ENCODE peak calls at places on chromosome 16, in four cellular contexts. W is H1, E is prostate gland, U is ovary. X is an unnamed sample.

GRCh38 chr16:88782454-88783390 is 2.3 kb downstream of the PIEZO1 start:
- DNase-seq in W (no peak), E (no peak), U (no peak), X (no peak)

GRCh38 chr16:525520-526180 is 1.9 kb upstream of the CAPN15 start:
- DNase-seq in W (no peak), E (no peak), U (peak; percentile 58), X (peak; percentile 33)

GRCh38 chr16:25108054-25108453 is 3.5 kb upstream of the LCMT1 start:
- DNase-seq in W (peak; percentile 50), E (no peak), U (no peak), X (no peak)

GRCh38 chr16:47866431-47866830 is 289.4 kb downstream of the ABCC12 start:
- DNase-seq in W (no peak), E (no peak), U (no peak), X (no peak)

GRCh38 chr16:57167951-57168350 is 17.9 kb downstream of the PSME3IP1 start:
- DNase-seq in W (no peak), E (peak; percentile 33), U (no peak), X (peak; percentile 47)

GRCh38 chr16:62597874-62598273 is 561.6 kb upstream of the CDH8 start:
- DNase-seq in W (no peak), E (no peak), U (no peak), X (no peak)

GRCh38 chr16:30122621-30123160 is 329 bp downstream of the MAPK3 start:
- DNase-seq in W (no peak), E (no peak), U (no peak), X (no peak)

GRCh38 chr16:55204094-55204493 is 119.9 kb upstream of the IRX6 start:
- DNase-seq in W (no peak), E (no peak), U (no peak), X (no peak)

GRCh38 chr16:715448-716249 is 731 bp downstream of the METRN start:
- DNase-seq in W (no peak), E (no peak), U (no peak), X (peak; percentile 35)

GRCh38 chr16:15996432-15997109 is 47.2 kb downstream of the ABCC1 start:
- DNase-seq in W (no peak), E (no peak), U (peak; percentile 71), X (no peak)

GRCh38 chr16:12985516-12985915 is 84.1 kb downstream of the SHISA9 start:
- DNase-seq in W (no peak), E (no peak), U (no peak), X (no peak)

GRCh38 chr16:72999541-73000019 is 48.3 kb downstream of the ZFHX3 start:
- DNase-seq in W (no peak), E (no peak), U (no peak), X (no peak)

GRCh38 chr16:89335803-89336485 is 118.4 kb downstream of the ZNF778 start:
- DNase-seq in W (no peak), E (no peak), U (peak; percentile 21), X (no peak)

GRCh38 chr16:3695610-3696369 is 21.5 kb downstream of the TRAP1 start:
- DNase-seq in W (no peak), E (no peak), U (no peak), X (no peak)

GRCh38 chr16:49365711-49366509 is 7.7 kb upstream of the C16orf78 start:
- DNase-seq in W (no peak), E (no peak), U (no peak), X (no peak)

GRCh38 chr16:51971184-51971583 is 575.8 kb downstream of the TOX3 start:
- DNase-seq in W (no peak), E (no peak), U (no peak), X (peak; percentile 17)

GRCh38 chr16:55988013-55988412 is 112.8 kb upstream of the CES5A start:
- DNase-seq in W (no peak), E (no peak), U (no peak), X (no peak)

GRCh38 chr16:19878760-19879159 is 5.9 kb downstream of the GPRC5B start:
- DNase-seq in W (no peak), E (no peak), U (no peak), X (no peak)

GRCh38 chr16:83227336-83227735 is 580.4 kb upstream of the HSBP1 start:
- DNase-seq in W (no peak), E (no peak), U (no peak), X (no peak)

GRCh38 chr16:2857451-2858244 is at the start of gene PRSS22:
- DNase-seq in W (peak; percentile 74), E (peak; percentile 74), U (no peak), X (peak; percentile 75)

GRCh38 chr16:88303890-88304819 is 78.6 kb upstream of the ZNF469 start:
- DNase-seq in W (no peak), E (no peak), U (peak; percentile 36), X (no peak)

GRCh38 chr16:49410226-49410625 is 36.6 kb downstream of the C16orf78 start:
- DNase-seq in W (no peak), E (no peak), U (no peak), X (no peak)

GRCh38 chr16:84661418-84662060 is 13.2 kb downstream of the KLHL36 start:
- DNase-seq in W (no peak), E (no peak), U (no peak), X (no peak)
- TF ChIP-seq POLR2A in W (no peak), E (no peak), U (no peak), X (no peak)

DNA sequence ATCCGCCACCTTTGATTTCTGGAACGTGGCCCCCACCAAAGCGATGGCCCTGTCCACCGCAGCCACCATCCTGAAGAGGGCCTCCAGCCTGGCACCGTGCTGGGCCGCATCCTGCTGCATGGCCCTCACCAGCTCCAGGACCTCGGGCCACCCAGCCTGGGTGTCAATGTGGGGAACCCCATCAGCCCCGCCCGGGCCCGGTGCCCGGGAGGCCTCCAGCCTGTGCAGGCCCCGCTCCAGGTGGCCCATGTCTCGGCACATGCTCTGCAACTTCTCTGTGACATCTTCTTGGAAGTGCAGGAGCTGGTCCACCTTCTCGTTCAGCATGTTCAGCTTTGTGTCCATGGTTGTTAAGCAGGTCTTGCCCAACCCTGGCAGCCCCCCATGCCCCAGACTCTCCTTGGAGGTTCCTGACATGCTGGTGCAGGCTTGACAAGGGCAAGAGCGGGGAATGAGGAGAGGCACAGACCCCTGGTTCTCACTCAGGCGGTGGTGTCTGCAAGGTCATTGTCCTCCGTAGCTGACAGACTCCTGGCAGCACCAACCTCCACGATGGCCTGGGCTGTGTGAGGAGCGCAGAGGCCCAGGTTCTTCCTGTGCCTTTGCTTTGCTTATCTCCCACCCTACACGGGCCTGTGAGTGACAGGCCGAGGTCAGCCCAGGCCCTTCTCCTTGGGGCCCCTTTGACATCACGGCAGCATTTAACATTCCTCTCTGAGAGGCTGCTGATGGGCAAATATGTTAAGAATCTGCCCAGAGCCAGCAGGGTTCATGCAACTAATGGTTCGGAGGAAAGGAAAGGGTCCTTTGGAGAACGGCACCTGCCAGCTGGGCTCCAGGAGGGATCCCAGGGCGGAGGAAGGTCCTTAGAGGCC is at the start of gene MYLK3:
- DNase-seq in W (no peak), E (no peak), U (no peak), X (no peak)
- TF ChIP-seq CTCF in W (no peak), E (no peak), U (no peak), X (no peak)

GRCh38 chr16:28280881-28281836 is 11.2 kb upstream of the SBK1 start:
- DNase-seq in W (no peak), E (no peak), U (no peak), X (no peak)

GRCh38 chr16:28276301-28276700 is 16.0 kb upstream of the SBK1 start:
- DNase-seq in W (no peak), E (no peak), U (no peak), X (no peak)

GRCh38 chr16:28274676-28275075 is 17.6 kb upstream of the SBK1 start:
- DNase-seq in W (no peak), E (no peak), U (no peak), X (no peak)

GRCh38 chr16:28279006-28279405 is 13.3 kb upstream of the SBK1 start:
- DNase-seq in W (no peak), E (no peak), U (no peak), X (no peak)

DNA sequence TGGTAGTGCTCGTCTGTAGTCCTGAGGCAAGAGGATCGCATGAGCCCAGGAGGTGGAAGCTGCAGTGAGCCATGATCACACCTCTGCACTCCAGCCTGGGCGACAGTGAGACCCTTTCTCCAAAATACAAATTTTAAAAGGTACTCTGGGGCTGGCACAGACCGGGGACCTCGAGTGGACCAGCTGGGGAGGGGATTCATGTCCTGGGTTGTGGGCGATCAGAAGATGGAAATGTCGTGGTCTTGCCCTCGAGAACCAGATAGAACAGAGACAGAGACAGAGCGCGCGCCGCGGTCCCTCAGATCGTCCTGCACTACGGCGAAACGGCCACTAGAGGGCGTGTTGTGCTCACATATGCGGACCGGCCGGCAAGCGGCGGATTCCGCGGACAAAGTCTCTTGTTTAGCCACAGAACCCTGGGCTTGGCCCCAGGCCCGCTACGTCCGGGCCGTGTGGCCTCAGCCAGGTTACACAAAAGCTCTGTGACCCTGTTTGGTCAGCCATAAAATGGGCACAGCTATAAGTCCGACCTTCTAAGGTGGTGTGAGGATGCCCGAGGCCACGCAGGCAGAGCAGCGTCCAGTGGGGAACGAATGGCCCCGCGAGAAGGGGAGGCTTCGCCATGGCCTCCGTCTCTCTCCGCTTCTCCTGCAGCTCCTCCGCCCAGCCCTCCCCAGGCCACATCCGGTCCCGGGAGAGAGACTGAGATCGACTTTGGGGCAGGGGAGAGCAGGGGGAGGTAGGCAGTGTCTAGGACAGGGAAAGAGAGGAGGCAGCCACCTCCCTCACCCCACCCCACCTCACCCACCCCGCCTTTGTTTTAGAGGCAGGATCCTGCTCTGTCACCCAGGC is 14.6 kb upstream of the SBK1 start:
- DNase-seq in W (peak; percentile 96), E (peak; percentile 82), U (peak; percentile 87), X (peak; percentile 87)
- TF ChIP-seq POLR2A in W (peak; percentile 85), E (no peak), U (no peak), X (no peak)

GRCh38 chr16:1763521-1764511 is 7.5 kb downstream of the NME3 start:
- DNase-seq in W (peak; percentile 92), E (no peak), U (no peak), X (no peak)
- TF ChIP-seq CTCF in W (peak; percentile 82), E (peak; percentile 38), U (peak; percentile 15), X (no peak)

GRCh38 chr16:28537964-28538732 is 626 bp downstream of the NUPR1 start:
- DNase-seq in W (no peak), E (no peak), U (peak; percentile 40), X (peak; percentile 51)

GRCh38 chr16:28534542-28535373 is 4.0 kb downstream of the NUPR1 start:
- DNase-seq in W (no peak), E (no peak), U (no peak), X (peak; percentile 22)

GRCh38 chr16:28543072-28543471 is 4.3 kb upstream of the NUPR1 start:
- DNase-seq in W (no peak), E (peak; percentile 80), U (no peak), X (peak; percentile 36)

GRCh38 chr16:28537076-28537475 is 1.7 kb downstream of the NUPR1 start:
- DNase-seq in W (no peak), E (peak; percentile 76), U (no peak), X (no peak)

GRCh38 chr16:28538733-28539596 is at the start of gene NUPR1:
- DNase-seq in W (no peak), E (peak; percentile 99), U (peak; percentile 98), X (peak; percentile 97)
- TF ChIP-seq POLR2A in W (no peak), E (peak; percentile 93), U (peak; percentile 88), X (peak; percentile 97)